ENCODE peak calls at places on chromosomes 13 and 19, in five cellular contexts. One of them, this sample, is unnamed.

GRCh38 chr13:42405665-42406390 is 133.9 kb downstream of the AKAP11 start:
- DNase-seq in tibial nerve: no peak
- DNase-seq in HFF-Myc: peak; percentile 52
- DNase-seq in AG10803: peak; percentile 6
- DNase-seq in ovary: no peak
- DNase-seq in this sample: no peak

GRCh38 chr13:82701021-82701420 is 1181.3 kb downstream of the SLITRK1 start:
- DNase-seq in AG10803: no peak
- DNase-seq in HFF-Myc: no peak
- DNase-seq in ovary: no peak
- DNase-seq in tibial nerve: no peak
- DNase-seq in this sample: no peak

GRCh38 chr13:32025730-32026129 is 5.8 kb upstream of the FRY start:
- DNase-seq in HFF-Myc: no peak
- DNase-seq in tibial nerve: no peak
- DNase-seq in ovary: no peak
- DNase-seq in AG10803: no peak
- DNase-seq in this sample: no peak

GRCh38 chr19:47309038-47309437 is 623 bp upstream of the C5AR1 start:
- DNase-seq in HFF-Myc: no peak
- DNase-seq in AG10803: peak; percentile 77
- DNase-seq in ovary: no peak
- DNase-seq in tibial nerve: no peak
- DNase-seq in this sample: no peak

GRCh38 chr19:13937479-13938360 is 497 bp downstream of the PODNL1 start:
- DNase-seq in HFF-Myc: no peak
- DNase-seq in ovary: no peak
- DNase-seq in tibial nerve: no peak
- DNase-seq in AG10803: no peak
- DNase-seq in this sample: peak; percentile 87

GRCh38 chr19:39192846-39193245 is 3.9 kb upstream of the NCCRP1 start:
- DNase-seq in tibial nerve: no peak
- DNase-seq in HFF-Myc: no peak
- DNase-seq in ovary: no peak
- DNase-seq in AG10803: no peak
- DNase-seq in this sample: peak; percentile 68

GRCh38 chr19:534088-534487 is 2.5 kb downstream of the CDC34 start:
- DNase-seq in tibial nerve: no peak
- DNase-seq in AG10803: no peak
- DNase-seq in ovary: no peak
- DNase-seq in HFF-Myc: no peak
- DNase-seq in this sample: no peak

GRCh38 chr19:23415034-23415433 is 19.8 kb upstream of the ZNF91 start:
- DNase-seq in ovary: no peak
- DNase-seq in tibial nerve: no peak
- DNase-seq in HFF-Myc: no peak
- DNase-seq in AG10803: no peak
- DNase-seq in this sample: no peak

GRCh38 chr13:110938662-110939421 is 24.0 kb upstream of the ANKRD10 start:
- DNase-seq in tibial nerve: no peak
- DNase-seq in AG10803: no peak
- DNase-seq in ovary: no peak
- DNase-seq in HFF-Myc: no peak
- DNase-seq in this sample: no peak

GRCh38 chr19:52200044-52200443 is 10.2 kb downstream of the PPP2R1A start:
- DNase-seq in tibial nerve: no peak
- DNase-seq in HFF-Myc: no peak
- DNase-seq in ovary: peak; percentile 42
- DNase-seq in AG10803: peak; percentile 83
- DNase-seq in this sample: no peak

GRCh38 chr19:5186293-5187050 is 154.1 kb downstream of the PTPRS start:
- DNase-seq in ovary: no peak
- DNase-seq in HFF-Myc: peak; percentile 46
- DNase-seq in AG10803: peak; percentile 98
- DNase-seq in tibial nerve: no peak
- DNase-seq in this sample: no peak

GRCh38 chr13:24306632-24307031 is 2.7 kb upstream of the C1QTNF9 start:
- DNase-seq in tibial nerve: no peak
- DNase-seq in ovary: no peak
- DNase-seq in HFF-Myc: no peak
- DNase-seq in AG10803: peak; percentile 48
- DNase-seq in this sample: no peak

GRCh38 chr13:87680298-87680697 is 9.1 kb downstream of the SLITRK5 start:
- DNase-seq in HFF-Myc: no peak
- DNase-seq in tibial nerve: no peak
- DNase-seq in ovary: no peak
- DNase-seq in AG10803: no peak
- DNase-seq in this sample: peak; percentile 5

GRCh38 chr19:3338541-3339181 is 27.7 kb upstream of the NFIC start:
- DNase-seq in tibial nerve: no peak
- DNase-seq in AG10803: no peak
- DNase-seq in HFF-Myc: no peak
- DNase-seq in ovary: peak; percentile 33
- DNase-seq in this sample: no peak

GRCh38 chr19:49340865-49341718 is 5.9 kb downstream of the CD37 start:
- DNase-seq in tibial nerve: no peak
- DNase-seq in ovary: no peak
- DNase-seq in HFF-Myc: no peak
- DNase-seq in AG10803: no peak
- DNase-seq in this sample: no peak

GRCh38 chr19:13079542-13079986 is 23.1 kb downstream of the LYL1 start:
- DNase-seq in tibial nerve: no peak
- DNase-seq in HFF-Myc: peak; percentile 83
- DNase-seq in ovary: peak; percentile 86
- DNase-seq in AG10803: peak; percentile 86
- DNase-seq in this sample: peak; percentile 66

GRCh38 chr13:99956473-99957349 is 14.9 kb downstream of the ZIC5 start:
- DNase-seq in ovary: no peak
- DNase-seq in AG10803: no peak
- DNase-seq in tibial nerve: no peak
- DNase-seq in HFF-Myc: no peak
- DNase-seq in this sample: peak; percentile 54

GRCh38 chr13:43489168-43489730 is 297.5 kb downstream of the ENOX1 start:
- DNase-seq in HFF-Myc: peak; percentile 22
- DNase-seq in tibial nerve: no peak
- DNase-seq in ovary: no peak
- DNase-seq in AG10803: peak; percentile 28
- DNase-seq in this sample: no peak

GRCh38 chr19:40923934-40924391 is 41.9 kb upstream of the CYP2A7 start:
- DNase-seq in tibial nerve: no peak
- DNase-seq in ovary: no peak
- DNase-seq in AG10803: no peak
- DNase-seq in HFF-Myc: no peak
- DNase-seq in this sample: no peak

This sample was measured in SK-N-SH.